ENCODE peak calls at places on chromosomes 16 and 17, in six cellular contexts. S, J, Q, W, M and P are unnamed samples.

GRCh38 chr16:31355701-31356100 is 725 bp downstream of the ITGAX start:
- DNase-seq in S (no peak), J (peak), Q (no peak), W (no peak), M (no peak), P (no peak)

GRCh38 chr16:50742521-50743150 is 750 bp downstream of the CYLD start:
- DNase-seq in S (no peak), J (peak), Q (no peak), W (no peak), M (no peak), P (peak)

GRCh38 chr17:3893720-3894116 is 865 bp upstream of the CAMKK1 start:
- DNase-seq in S (no peak), J (no peak), Q (no peak), W (no peak), M (no peak), P (no peak)

GRCh38 chr16:67877064-67877463 is 4.2 kb downstream of the EDC4 start:
- DNase-seq in S (no peak), J (no peak), Q (no peak), W (no peak), M (no peak), P (no peak)

GRCh38 chr17:5700791-5701190 is 116.5 kb upstream of the NLRP1 start:
- DNase-seq in S (no peak), J (no peak), Q (no peak), W (no peak), M (no peak), P (no peak)

GRCh38 chr17:41511130-41511529 is 5.7 kb upstream of the KRT13 start:
- DNase-seq in S (no peak), J (no peak), Q (no peak), W (no peak), M (no peak), P (no peak)

GRCh38 chr16:69366431-69366830 is 14.8 kb upstream of the TMED6 start:
- DNase-seq in S (no peak), J (no peak), Q (no peak), W (peak), M (no peak), P (no peak)

GRCh38 chr16:80981103-80981502 is 25.6 kb downstream of the CMC2 start:
- DNase-seq in S (no peak), J (no peak), Q (no peak), W (no peak), M (no peak), P (no peak)

GRCh38 chr17:10247806-10248334 is 49.5 kb upstream of the GAS7 start:
- DNase-seq in S (no peak), J (no peak), Q (no peak), W (no peak), M (no peak), P (no peak)

GRCh38 chr16:27549607-27549856 is 181 bp downstream of the GTF3C1 start:
- DNase-seq in S (no peak), J (no peak), Q (no peak), W (no peak), M (no peak), P (no peak)

GRCh38 chr17:4949321-4950074 is 1.2 kb upstream of the PFN1 start:
- DNase-seq in S (peak), J (peak), Q (peak), W (peak), M (peak), P (peak)

GRCh38 chr17:9120471-9120870 is 99.2 kb downstream of the NTN1 start:
- DNase-seq in S (no peak), J (no peak), Q (no peak), W (no peak), M (no peak), P (no peak)

GRCh38 chr17:82520041-82520910 is 744 bp downstream of the FOXK2 start:
- DNase-seq in S (no peak), J (peak), Q (no peak), W (peak), M (peak), P (peak)

GRCh38 chr17:79630120-79630519 is 19.3 kb upstream of the RBFOX3 start:
- DNase-seq in S (no peak), J (peak), Q (no peak), W (no peak), M (no peak), P (no peak)